ENCODE peak calls at places on chromosomes 11 and 22, in ten cellular contexts. One of them, this sample, is unnamed.
A peak's percentile ranks its signal among the peaks of the same experiment; 100 is the strongest.

GRCh38 chr11:32706985-32707736 is 87.3 kb downstream of the CCDC73 start:
- DNase-seq in HL-60: peak; percentile 4
- DNase-seq in WERI-Rb-1: no peak
- DNase-seq in left ventricle myocardium inferior: no peak
- DNase-seq in upper lobe of right lung: no peak
- DNase-seq in mesenchymal stem cell: peak; percentile 63
- DNase-seq in iPS DF 6.9: no peak
- DNase-seq in tibial artery: no peak
- DNase-seq in cardiac muscle cell: no peak
- DNase-seq in A673: peak; percentile 37
- DNase-seq in this sample: no peak

GRCh38 chr11:61891331-61892084 is at the start of gene FADS3:
- DNase-seq in left ventricle myocardium inferior: peak; percentile 91
- DNase-seq in tibial artery: peak; percentile 96
- DNase-seq in WERI-Rb-1: peak; percentile 90
- DNase-seq in A673: peak; percentile 78
- DNase-seq in mesenchymal stem cell: peak; percentile 84
- DNase-seq in iPS DF 6.9: no peak
- DNase-seq in upper lobe of right lung: peak; percentile 94
- DNase-seq in HL-60: peak; percentile 50
- DNase-seq in cardiac muscle cell: peak; percentile 94
- DNase-seq in this sample: peak; percentile 69

GRCh38 chr11:34052608-34053160 is 1.2 kb downstream of the CAPRIN1 start:
- DNase-seq in mesenchymal stem cell: peak; percentile 38
- DNase-seq in tibial artery: peak; percentile 70
- DNase-seq in HL-60: no peak
- DNase-seq in cardiac muscle cell: peak; percentile 33
- DNase-seq in A673: peak; percentile 77
- DNase-seq in WERI-Rb-1: peak; percentile 29
- DNase-seq in upper lobe of right lung: peak; percentile 70
- DNase-seq in left ventricle myocardium inferior: peak; percentile 21
- DNase-seq in iPS DF 6.9: no peak
- DNase-seq in this sample: peak; percentile 5

GRCh38 chr11:103609117-103610066 is 427.0 kb upstream of the DDI1 start:
- DNase-seq in mesenchymal stem cell: peak; percentile 95
- DNase-seq in WERI-Rb-1: peak; percentile 32
- DNase-seq in iPS DF 6.9: no peak
- DNase-seq in tibial artery: no peak
- DNase-seq in left ventricle myocardium inferior: no peak
- DNase-seq in upper lobe of right lung: no peak
- DNase-seq in cardiac muscle cell: no peak
- DNase-seq in A673: peak; percentile 85
- DNase-seq in HL-60: no peak
- DNase-seq in this sample: no peak

GRCh38 chr22:35347462-35347861 is 33.4 kb upstream of the HMOX1 start:
- DNase-seq in mesenchymal stem cell: no peak
- DNase-seq in HL-60: no peak
- DNase-seq in left ventricle myocardium inferior: no peak
- DNase-seq in iPS DF 6.9: no peak
- DNase-seq in WERI-Rb-1: no peak
- DNase-seq in A673: no peak
- DNase-seq in cardiac muscle cell: no peak
- DNase-seq in tibial artery: no peak
- DNase-seq in upper lobe of right lung: no peak
- DNase-seq in this sample: no peak

GRCh38 chr11:119902656-119903181 is 173.7 kb upstream of the NECTIN1 start:
- DNase-seq in A673: no peak
- DNase-seq in upper lobe of right lung: no peak
- DNase-seq in tibial artery: no peak
- DNase-seq in HL-60: no peak
- DNase-seq in iPS DF 6.9: no peak
- DNase-seq in cardiac muscle cell: no peak
- DNase-seq in WERI-Rb-1: no peak
- DNase-seq in left ventricle myocardium inferior: no peak
- DNase-seq in mesenchymal stem cell: no peak
- DNase-seq in this sample: no peak

GRCh38 chr11:101299210-101299609 is 169.6 kb upstream of the PGR start:
- DNase-seq in mesenchymal stem cell: no peak
- DNase-seq in iPS DF 6.9: no peak
- DNase-seq in upper lobe of right lung: no peak
- DNase-seq in WERI-Rb-1: no peak
- DNase-seq in A673: no peak
- DNase-seq in cardiac muscle cell: no peak
- DNase-seq in tibial artery: no peak
- DNase-seq in left ventricle myocardium inferior: no peak
- DNase-seq in HL-60: no peak
- DNase-seq in this sample: no peak

GRCh38 chr11:130601141-130601540 is 152.7 kb downstream of the ADAMTS15 start:
- DNase-seq in mesenchymal stem cell: peak; percentile 92
- DNase-seq in upper lobe of right lung: no peak
- DNase-seq in left ventricle myocardium inferior: peak; percentile 83
- DNase-seq in iPS DF 6.9: no peak
- DNase-seq in A673: peak; percentile 54
- DNase-seq in WERI-Rb-1: peak; percentile 51
- DNase-seq in HL-60: no peak
- DNase-seq in cardiac muscle cell: peak; percentile 58
- DNase-seq in tibial artery: peak; percentile 89
- DNase-seq in this sample: no peak

GRCh38 chr22:36298118-36298517 is 45.2 kb downstream of the APOL1 start:
- DNase-seq in A673: no peak
- DNase-seq in iPS DF 6.9: no peak
- DNase-seq in WERI-Rb-1: peak; percentile 38
- DNase-seq in upper lobe of right lung: no peak
- DNase-seq in HL-60: no peak
- DNase-seq in mesenchymal stem cell: no peak
- DNase-seq in tibial artery: peak; percentile 59
- DNase-seq in cardiac muscle cell: no peak
- DNase-seq in left ventricle myocardium inferior: no peak
- DNase-seq in this sample: no peak

DNA sequence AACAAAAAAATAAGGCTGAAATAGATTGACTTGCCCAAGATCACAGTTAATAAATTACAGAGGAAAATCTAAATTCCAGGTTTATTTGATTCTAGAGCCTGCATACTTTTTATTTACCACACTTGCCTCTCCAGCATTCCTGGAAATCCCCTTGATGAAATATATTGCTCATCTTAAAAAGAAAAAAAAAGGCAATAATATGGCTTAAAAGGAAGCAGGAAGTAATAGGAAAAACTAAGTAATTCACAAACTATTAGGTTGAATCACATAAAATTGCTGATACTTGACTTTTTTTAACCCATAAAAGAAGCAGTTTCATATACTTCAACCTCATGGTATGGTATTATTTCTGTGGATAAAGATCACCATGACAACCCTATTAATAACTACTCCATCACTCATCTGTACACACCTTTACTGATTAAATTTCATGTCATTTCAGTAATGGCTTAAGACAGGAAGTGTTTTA is 52.9 kb downstream of the COPB1 start:
- DNase-seq in cardiac muscle cell: no peak
- DNase-seq in HL-60: no peak
- DNase-seq in iPS DF 6.9: no peak
- DNase-seq in upper lobe of right lung: no peak
- DNase-seq in mesenchymal stem cell: peak; percentile 51
- DNase-seq in tibial artery: no peak
- DNase-seq in left ventricle myocardium inferior: no peak
- DNase-seq in A673: no peak
- DNase-seq in WERI-Rb-1: no peak
- DNase-seq in this sample: no peak
- H3K27ac ChIP-seq in cardiac muscle cell: no peak overlapping the region
- H3K27ac ChIP-seq in HL-60: no peak overlapping the region
- H3K27ac ChIP-seq in iPS DF 6.9: no peak overlapping the region
- H3K27ac ChIP-seq in upper lobe of right lung: no peak overlapping the region
- H3K27ac ChIP-seq in mesenchymal stem cell: peak overlapping the region; percentile 93
- H3K27ac ChIP-seq in tibial artery: no peak overlapping the region
- H3K27ac ChIP-seq in left ventricle myocardium inferior: no peak overlapping the region
- H3K27ac ChIP-seq in A673: no peak overlapping the region
- H3K27ac ChIP-seq in WERI-Rb-1: no peak overlapping the region
- H3K27ac ChIP-seq in this sample: no peak overlapping the region

DNA sequence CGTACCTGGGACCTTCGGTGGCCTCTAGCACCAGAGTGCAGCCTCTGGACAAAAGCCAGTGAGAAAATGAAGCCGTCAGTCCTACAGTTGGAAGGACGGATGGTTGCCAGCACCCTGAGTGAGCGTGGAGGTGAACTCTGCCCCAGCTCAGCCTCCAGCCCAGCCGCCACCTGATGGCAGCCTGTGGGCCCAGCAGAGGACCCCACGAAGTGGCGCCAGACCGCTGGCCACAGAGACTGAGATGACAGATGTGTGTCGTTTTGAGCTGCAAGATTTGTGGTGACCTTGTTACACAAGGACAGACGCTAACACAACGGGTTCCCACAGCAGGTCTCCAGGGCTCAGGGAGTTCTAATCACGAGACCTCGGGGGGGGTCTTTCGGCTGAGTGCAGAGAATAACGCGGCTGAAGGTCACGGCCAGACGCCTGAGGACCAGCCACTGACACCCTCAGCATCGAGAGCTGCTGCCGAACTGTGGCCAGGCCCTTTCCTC is 75.0 kb downstream of the BRD1 start:
- DNase-seq in cardiac muscle cell: no peak
- DNase-seq in A673: no peak
- DNase-seq in left ventricle myocardium inferior: no peak
- DNase-seq in mesenchymal stem cell: no peak
- DNase-seq in upper lobe of right lung: peak; percentile 36
- DNase-seq in HL-60: no peak
- DNase-seq in iPS DF 6.9: no peak
- DNase-seq in WERI-Rb-1: peak; percentile 83
- DNase-seq in tibial artery: peak; percentile 40
- DNase-seq in this sample: no peak
- H3K4me3 ChIP-seq in cardiac muscle cell: no peak overlapping the region
- H3K4me3 ChIP-seq in A673: no peak overlapping the region
- H3K4me3 ChIP-seq in left ventricle myocardium inferior: no peak overlapping the region
- H3K4me3 ChIP-seq in mesenchymal stem cell: no peak overlapping the region
- H3K4me3 ChIP-seq in upper lobe of right lung: no peak overlapping the region
- H3K4me3 ChIP-seq in HL-60: no peak overlapping the region
- H3K4me3 ChIP-seq in iPS DF 6.9: no peak overlapping the region
- H3K4me3 ChIP-seq in WERI-Rb-1: no peak overlapping the region
- H3K4me3 ChIP-seq in tibial artery: no peak overlapping the region
- H3K4me3 ChIP-seq in this sample: no peak overlapping the region

GRCh38 chr11:86671386-86672006 is 920 bp downstream of the ME3 start:
- DNase-seq in iPS DF 6.9: no peak
- DNase-seq in HL-60: no peak
- DNase-seq in upper lobe of right lung: peak; percentile 83
- DNase-seq in cardiac muscle cell: no peak
- DNase-seq in left ventricle myocardium inferior: peak; percentile 88
- DNase-seq in mesenchymal stem cell: no peak
- DNase-seq in WERI-Rb-1: peak; percentile 65
- DNase-seq in tibial artery: peak; percentile 89
- DNase-seq in A673: peak; percentile 63
- DNase-seq in this sample: no peak
- H3K27ac ChIP-seq in iPS DF 6.9: no peak overlapping the region
- H3K27ac ChIP-seq in HL-60: no peak overlapping the region
- H3K27ac ChIP-seq in upper lobe of right lung: peak overlapping the region; percentile 83
- H3K27ac ChIP-seq in cardiac muscle cell: no peak overlapping the region
- H3K27ac ChIP-seq in left ventricle myocardium inferior: peak overlapping the region; percentile 94
- H3K27ac ChIP-seq in mesenchymal stem cell: peak overlapping the region; percentile 76
- H3K27ac ChIP-seq in WERI-Rb-1: peak overlapping the region; percentile 97
- H3K27ac ChIP-seq in tibial artery: peak overlapping the region; percentile 100
- H3K27ac ChIP-seq in A673: peak overlapping the region; percentile 53
- H3K27ac ChIP-seq in this sample: no peak overlapping the region

DNA sequence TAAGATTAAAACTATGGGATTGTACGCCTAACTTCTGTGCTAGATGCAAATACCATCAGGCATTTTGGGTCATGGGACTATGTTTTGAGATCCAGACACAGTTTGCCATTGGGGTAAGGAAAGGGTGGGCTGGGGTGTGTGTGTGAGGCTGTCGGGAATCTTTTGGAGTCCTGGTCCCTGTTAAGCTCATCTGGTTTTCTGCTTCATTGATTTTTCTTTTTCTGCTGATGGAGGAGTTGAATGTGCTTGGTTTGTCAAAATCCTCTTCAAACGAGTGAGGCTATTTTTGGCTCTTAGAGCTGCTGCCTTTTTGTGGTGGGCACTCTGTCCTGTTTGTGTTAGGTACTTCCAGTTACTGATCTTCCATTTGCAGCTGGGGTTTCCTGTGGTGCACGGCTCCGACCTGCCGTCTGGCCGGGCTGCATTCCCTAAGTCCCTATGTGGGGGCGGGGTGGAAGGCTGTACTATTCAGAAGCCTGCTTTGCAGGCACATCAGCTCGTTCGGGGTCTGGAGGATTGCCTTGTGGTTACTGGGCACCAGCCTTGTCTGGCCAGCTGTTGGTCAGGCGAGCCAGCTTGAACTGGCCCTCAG is 2.9 kb downstream of the BCR start:
- DNase-seq in left ventricle myocardium inferior: peak; percentile 35
- DNase-seq in HL-60: no peak
- DNase-seq in upper lobe of right lung: peak; percentile 74
- DNase-seq in tibial artery: peak; percentile 85
- DNase-seq in A673: peak; percentile 41
- DNase-seq in cardiac muscle cell: peak; percentile 86
- DNase-seq in WERI-Rb-1: peak; percentile 88
- DNase-seq in iPS DF 6.9: peak; percentile 47
- DNase-seq in mesenchymal stem cell: peak; percentile 55
- DNase-seq in this sample: no peak
- H3K4me3 ChIP-seq in left ventricle myocardium inferior: peak overlapping the region; percentile 78
- H3K4me3 ChIP-seq in HL-60: peak overlapping the region; percentile 82
- H3K4me3 ChIP-seq in upper lobe of right lung: peak overlapping the region; percentile 64
- H3K4me3 ChIP-seq in tibial artery: peak overlapping the region; percentile 69
- H3K4me3 ChIP-seq in A673: peak overlapping the region; percentile 64
- H3K4me3 ChIP-seq in cardiac muscle cell: peak overlapping the region; percentile 76
- H3K4me3 ChIP-seq in WERI-Rb-1: peak overlapping the region; percentile 47
- H3K4me3 ChIP-seq in iPS DF 6.9: peak overlapping the region; percentile 15
- H3K4me3 ChIP-seq in mesenchymal stem cell: peak overlapping the region; percentile 23
- H3K4me3 ChIP-seq in this sample: peak overlapping the region; percentile 70

GRCh38 chr22:19703869-19704268 is 10.4 kb upstream of the SEPTIN5 start:
- DNase-seq in cardiac muscle cell: no peak
- DNase-seq in upper lobe of right lung: peak; percentile 44
- DNase-seq in A673: no peak
- DNase-seq in left ventricle myocardium inferior: no peak
- DNase-seq in iPS DF 6.9: no peak
- DNase-seq in WERI-Rb-1: no peak
- DNase-seq in tibial artery: peak; percentile 57
- DNase-seq in mesenchymal stem cell: no peak
- DNase-seq in HL-60: no peak
- DNase-seq in this sample: no peak
- H3K27ac ChIP-seq in cardiac muscle cell: no peak overlapping the region
- H3K27ac ChIP-seq in upper lobe of right lung: no peak overlapping the region
- H3K27ac ChIP-seq in A673: no peak overlapping the region
- H3K27ac ChIP-seq in left ventricle myocardium inferior: no peak overlapping the region
- H3K27ac ChIP-seq in iPS DF 6.9: no peak overlapping the region
- H3K27ac ChIP-seq in WERI-Rb-1: no peak overlapping the region
- H3K27ac ChIP-seq in tibial artery: no peak overlapping the region
- H3K27ac ChIP-seq in mesenchymal stem cell: no peak overlapping the region
- H3K27ac ChIP-seq in HL-60: no peak overlapping the region
- H3K27ac ChIP-seq in this sample: no peak overlapping the region

GRCh38 chr11:65113361-65113756 is 1.7 kb downstream of the TM7SF2 start:
- DNase-seq in iPS DF 6.9: no peak
- DNase-seq in A673: no peak
- DNase-seq in left ventricle myocardium inferior: no peak
- DNase-seq in upper lobe of right lung: no peak
- DNase-seq in WERI-Rb-1: no peak
- DNase-seq in mesenchymal stem cell: no peak
- DNase-seq in cardiac muscle cell: no peak
- DNase-seq in tibial artery: no peak
- DNase-seq in HL-60: no peak
- DNase-seq in this sample: no peak
- H3K4me3 ChIP-seq in iPS DF 6.9: peak overlapping the region; percentile 79
- H3K4me3 ChIP-seq in A673: peak overlapping the region; percentile 80
- H3K4me3 ChIP-seq in left ventricle myocardium inferior: peak overlapping the region; percentile 77
- H3K4me3 ChIP-seq in upper lobe of right lung: peak overlapping the region; percentile 61
- H3K4me3 ChIP-seq in WERI-Rb-1: peak overlapping the region; percentile 65
- H3K4me3 ChIP-seq in mesenchymal stem cell: peak overlapping the region; percentile 59
- H3K4me3 ChIP-seq in cardiac muscle cell: peak overlapping the region; percentile 89
- H3K4me3 ChIP-seq in tibial artery: peak overlapping the region; percentile 59
- H3K4me3 ChIP-seq in HL-60: no peak overlapping the region
- H3K4me3 ChIP-seq in this sample: peak overlapping the region; percentile 81